ENCODE peak calls at places on chromosome 6, in seven cellular contexts. I is astrocyte of the spinal cord, B is AG09309, P is A549, X is DND-41, K is pancreas, T is fibroblast of the aortic adventitia. E is an unnamed sample.

GRCh38 chr6:169843110-169843509 is 91.7 kb downstream of the ERMARD start:
- DNase-seq in I (no peak), B (no peak), P (no peak), X (no peak), K (no peak), T (no peak), E (no peak)

GRCh38 chr6:4274382-4275082 is 139.2 kb upstream of the ECI2 start:
- DNase-seq in I (peak; percentile 46), B (no peak), P (peak; percentile 22), X (no peak), K (no peak), T (peak; percentile 62), E (no peak)

GRCh38 chr6:69756357-69756756 is 40.5 kb downstream of the LMBRD1 start:
- DNase-seq in I (no peak), B (no peak), P (no peak), X (no peak), K (no peak), T (no peak), E (no peak)

GRCh38 chr6:47633141-47633540 is 65.2 kb upstream of the ADGRF4 start:
- DNase-seq in I (no peak), B (no peak), P (peak; percentile 21), X (no peak), K (no peak), T (peak; percentile 34), E (peak; percentile 27)

GRCh38 chr6:56482525-56482924 is 160.2 kb downstream of the DST start:
- DNase-seq in I (no peak), B (no peak), P (no peak), X (no peak), K (peak; percentile 25), T (no peak), E (no peak)

GRCh38 chr6:21075986-21076385 is 517.6 kb upstream of the SOX4 start:
- DNase-seq in I (no peak), B (no peak), P (no peak), X (no peak), K (no peak), T (peak; percentile 3), E (no peak)

GRCh38 chr6:121354764-121355163 is 20.5 kb upstream of the TBC1D32 start:
- DNase-seq in I (no peak), B (no peak), P (no peak), X (no peak), K (no peak), T (no peak), E (peak; percentile 14)

GRCh38 chr6:90494067-90494773 is 92.7 kb downstream of the MAP3K7 start:
- DNase-seq in I (peak; percentile 6), B (no peak), P (no peak), X (no peak), K (no peak), T (peak; percentile 22), E (no peak)

GRCh38 chr6:30821862-30822784 is 62.2 kb upstream of the DDR1 start:
- DNase-seq in I (no peak), B (no peak), P (peak; percentile 48), X (peak; percentile 29), K (no peak), T (peak; percentile 65), E (peak; percentile 51)

GRCh38 chr6:10719386-10720228 is 3.3 kb upstream of the TMEM14C start:
- DNase-seq in I (peak; percentile 7), B (no peak), P (no peak), X (peak; percentile 69), K (no peak), T (peak; percentile 48), E (peak; percentile 45)

GRCh38 chr6:10518461-10519216 is 2.5 kb upstream of the GCNT2 start:
- DNase-seq in I (peak; percentile 40), B (no peak), P (peak; percentile 81), X (no peak), K (no peak), T (peak; percentile 66), E (no peak)

GRCh38 chr6:161214722-161215121 is 59.1 kb downstream of the AGPAT4 start:
- DNase-seq in I (no peak), B (no peak), P (no peak), X (no peak), K (no peak), T (no peak), E (no peak)

GRCh38 chr6:132812255-132812732 is 2.1 kb upstream of the RPS12 start:
- DNase-seq in I (peak; percentile 56), B (peak; percentile 29), P (no peak), X (no peak), K (no peak), T (peak; percentile 65), E (peak; percentile 65)

GRCh38 chr6:12288844-12289654 is 1.1 kb upstream of the EDN1 start:
- DNase-seq in I (peak; percentile 76), B (no peak), P (peak; percentile 82), X (peak; percentile 34), K (peak; percentile 31), T (peak; percentile 78), E (peak; percentile 63)

GRCh38 chr6:140871911-140872310 is 1260.8 kb upstream of the GJE1 start:
- DNase-seq in I (peak; percentile 68), B (no peak), P (no peak), X (no peak), K (no peak), T (peak; percentile 20), E (peak; percentile 86)

GRCh38 chr6:33746036-33746600 is 587 bp downstream of the IP6K3 start:
- DNase-seq in I (peak; percentile 45), B (no peak), P (no peak), X (no peak), K (no peak), T (no peak), E (peak; percentile 54)

GRCh38 chr6:45376310-45377040 is 1.3 kb downstream of the SUPT3H start:
- DNase-seq in I (peak; percentile 36), B (no peak), P (no peak), X (no peak), K (no peak), T (peak; percentile 84), E (peak; percentile 39)
- H3K4me3 ChIP-seq in I (peak overlapping the region; percentile 74), B (peak overlapping the region; percentile 67), P (peak overlapping the region; percentile 72), X (peak overlapping the region; percentile 69), K (peak overlapping the region; percentile 78), T (peak overlapping the region; percentile 84), E (peak overlapping the region; percentile 83)

DNA sequence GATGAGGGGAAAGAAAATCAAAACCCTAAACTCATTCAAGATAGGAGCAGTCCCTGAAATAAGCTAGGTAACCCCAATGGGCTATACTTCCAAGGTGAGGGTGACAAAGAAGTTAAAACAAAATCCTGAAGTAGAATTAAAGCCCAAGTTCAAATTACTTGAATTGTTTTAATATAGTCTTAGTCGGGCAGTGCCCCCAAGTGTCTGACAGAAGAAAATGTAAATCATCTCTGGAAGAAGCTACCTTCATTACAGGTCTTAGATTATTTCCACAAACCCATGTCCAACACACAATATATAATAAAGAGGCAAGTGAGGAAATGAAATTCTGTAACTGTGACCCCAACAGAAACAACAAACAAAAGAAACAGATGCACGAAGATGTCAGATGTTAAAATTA is 36.8 kb upstream of the L3MBTL3 start:
- DNase-seq in I (peak; percentile 3), B (peak; percentile 1), P (peak; percentile 4), X (no peak), K (no peak), T (peak; percentile 40), E (peak; percentile 29)
- TF ChIP-seq CTCF in I (no peak), B (peak; percentile 40), P (no peak), X (peak; percentile 9), K (no peak), T (no peak), E (peak; percentile 29)

GRCh38 chr6:27865952-27866369 is 46.2 kb downstream of the OR2B2 start:
- DNase-seq in I (no peak), B (no peak), P (peak; percentile 23), X (peak; percentile 68), K (no peak), T (no peak), E (no peak)
- H3K4me3 ChIP-seq in I (peak overlapping the region; percentile 74), B (peak overlapping the region; percentile 70), P (peak overlapping the region; percentile 52), X (peak overlapping the region; percentile 65), K (peak overlapping the region; percentile 52), T (peak overlapping the region; percentile 73), E (peak overlapping the region; percentile 80)

GRCh38 chr6:80095600-80095999 is 10.9 kb upstream of the BCKDHB start:
- DNase-seq in I (no peak), B (no peak), P (no peak), X (peak; percentile 17), K (no peak), T (no peak), E (no peak)

GRCh38 chr6:80094017-80094416 is 12.5 kb upstream of the BCKDHB start:
- DNase-seq in I (peak; percentile 37), B (no peak), P (peak; percentile 11), X (peak; percentile 24), K (no peak), T (peak; percentile 49), E (peak; percentile 33)

GRCh38 chr6:80088637-80089036 is 17.8 kb upstream of the BCKDHB start:
- DNase-seq in I (no peak), B (no peak), P (no peak), X (no peak), K (no peak), T (no peak), E (no peak)

GRCh38 chr6:80091506-80091905 is 15.0 kb upstream of the BCKDHB start:
- DNase-seq in I (no peak), B (no peak), P (no peak), X (no peak), K (no peak), T (no peak), E (no peak)
- TF ChIP-seq CTCF in I (no peak), B (no peak), P (no peak), X (no peak), K (no peak), T (no peak), E (no peak)

DNA sequence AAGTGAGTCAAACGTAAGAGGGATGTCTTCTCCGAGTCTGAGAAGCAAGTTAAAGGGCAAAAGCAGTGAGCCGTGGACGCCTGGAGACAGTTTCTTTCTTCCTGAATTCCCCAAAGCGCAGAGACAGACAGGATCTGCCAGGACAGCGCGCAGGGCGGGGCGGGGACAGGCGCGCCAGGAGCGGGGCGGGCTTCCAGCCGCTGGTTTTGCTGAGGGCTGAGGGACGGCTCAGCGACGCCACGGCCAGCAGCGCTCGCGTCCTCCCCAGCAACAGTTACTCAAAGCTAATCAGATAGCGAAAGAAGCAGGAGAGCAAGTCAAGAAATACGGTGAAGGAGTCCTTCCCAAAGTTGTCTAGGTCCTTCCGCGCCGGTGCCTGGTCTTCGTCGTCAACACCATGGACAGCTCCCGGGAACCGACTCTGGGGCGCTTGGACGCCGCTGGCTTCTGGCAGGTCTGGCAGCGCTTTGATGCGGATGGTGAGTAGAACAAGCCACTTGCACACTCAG is at the start of gene SCGN:
- DNase-seq in I (peak; percentile 61), B (no peak), P (peak; percentile 21), X (peak; percentile 17), K (peak; percentile 58), T (peak; percentile 57), E (peak; percentile 60)
- H3K4me3 ChIP-seq in I (no peak within 1 kb of the TSS), B (no peak within 1 kb of the TSS), P (no peak within 1 kb of the TSS), X (no peak within 1 kb of the TSS), K (peak within 1 kb of the TSS; percentile 44), T (peak within 1 kb of the TSS; percentile 13), E (no peak within 1 kb of the TSS)